ENCODE peak calls at places on chromosomes 12 and 14, in four cellular contexts. A is HepG2, N is K562, R is GM12878. U is an unnamed sample.
A peak's percentile ranks its signal among the peaks of the same experiment; 100 is the strongest.

GRCh38 chr12:24222968-24223367 is 273.5 kb upstream of the SOX5 start:
- DNase-seq in N (no peak), R (no peak), A (no peak), U (no peak)

GRCh38 chr14:68363841-68364711 is 428.8 kb downstream of the ZFP36L1 start:
- DNase-seq in A (peak; percentile 44), N (no peak), R (no peak), U (peak; percentile 68)

GRCh38 chr14:81219821-81220487 is 805 bp downstream of the GTF2A1 start:
- DNase-seq in A (peak; percentile 6), R (no peak), N (peak; percentile 49), U (peak; percentile 30)

GRCh38 chr14:99238234-99238633 is 33.8 kb downstream of the BCL11B start:
- DNase-seq in N (no peak), A (no peak), R (no peak), U (no peak)

GRCh38 chr12:2395352-2395977 is 342.7 kb downstream of the CACNA1C start:
- DNase-seq in A (peak; percentile 29), R (no peak), N (peak; percentile 70), U (peak; percentile 85)

GRCh38 chr12:88420460-88420859 is 159.8 kb downstream of the KITLG start:
- DNase-seq in R (no peak), A (no peak), N (no peak), U (no peak)

GRCh38 chr12:51970904-51971646 is 19.6 kb downstream of the ACVR1B start:
- DNase-seq in R (peak; percentile 93), N (peak; percentile 59), A (peak; percentile 45), U (peak; percentile 63)

GRCh38 chr14:49945448-49946319 is 52.8 kb downstream of the ARF6 start:
- DNase-seq in N (no peak), A (no peak), R (no peak), U (no peak)

GRCh38 chr14:41568979-41569378 is 37.7 kb upstream of the LRFN5 start:
- DNase-seq in N (no peak), A (no peak), R (no peak), U (no peak)

GRCh38 chr12:98355933-98356332 is 159.5 kb upstream of the TMPO start:
- DNase-seq in R (no peak), A (no peak), N (no peak), U (no peak)

GRCh38 chr12:57006809-57007475 is 596 bp upstream of the ZBTB39 start:
- DNase-seq in R (no peak), N (no peak), A (no peak), U (no peak)

GRCh38 chr14:99753225-99754140 is 39.7 kb upstream of the EML1 start:
- DNase-seq in R (no peak), N (no peak), A (no peak), U (peak; percentile 38)

GRCh38 chr12:132260721-132261120 is 68.7 kb downstream of the GALNT9 start:
- DNase-seq in N (no peak), A (no peak), R (no peak), U (no peak)

GRCh38 chr12:115257791-115258190 is 573.8 kb upstream of the TBX3 start:
- DNase-seq in R (no peak), A (no peak), N (no peak), U (no peak)

GRCh38 chr14:22433059-22433458 is 156.0 kb downstream of the DAD1 start:
- DNase-seq in N (no peak), R (no peak), A (no peak), U (no peak)

GRCh38 chr14:91378945-91379932 is 38.4 kb downstream of the CCDC88C start:
- DNase-seq in A (peak; percentile 58), N (no peak), R (no peak), U (no peak)

GRCh38 chr12:116397148-116397547 is 119.7 kb upstream of the MED13L start:
- DNase-seq in A (no peak), R (no peak), N (no peak), U (no peak)

GRCh38 chr12:127501916-127502315 is 765.1 kb upstream of the TMEM132C start:
- DNase-seq in R (no peak), A (no peak), N (no peak), U (no peak)

GRCh38 chr12:57525615-57526383 is 3.2 kb downstream of the MBD6 start:
- DNase-seq in R (no peak), N (no peak), A (no peak), U (no peak)

GRCh38 chr12:124906606-124907261 is 7.7 kb downstream of the UBC start:
- DNase-seq in R (peak; percentile 87), N (peak; percentile 67), A (peak; percentile 93), U (peak; percentile 92)

GRCh38 chr12:30822385-30823139 is 67.8 kb upstream of the CAPRIN2 start:
- DNase-seq in R (no peak), A (no peak), N (no peak), U (peak; percentile 68)

GRCh38 chr12:132075026-132075713 is 68.9 kb downstream of the DDX51 start:
- DNase-seq in A (no peak), R (no peak), N (no peak), U (peak; percentile 51)

GRCh38 chr12:25994901-25995625 is 36.6 kb downstream of the RASSF8 start:
- DNase-seq in A (no peak), R (no peak), N (no peak), U (no peak)

GRCh38 chr12:93879476-93880376 is 202.6 kb downstream of the CRADD start:
- DNase-seq in N (no peak), R (no peak), A (no peak), U (no peak)

GRCh38 chr14:40240456-40240855 is 808.2 kb upstream of the FBXO33 start:
- DNase-seq in A (no peak), N (no peak), R (no peak), U (no peak)

GRCh38 chr14:65937804-65938316 is 525.3 kb downstream of the FUT8 start:
- DNase-seq in N (no peak), A (no peak), R (no peak), U (no peak)

GRCh38 chr12:106358410-106359241 is 1.1 kb downstream of the POLR3B start:
- DNase-seq in A (peak; percentile 78), R (no peak), N (peak; percentile 70), U (no peak)

GRCh38 chr12:78698747-78699146 is 165.8 kb upstream of the SYT1 start:
- DNase-seq in A (no peak), N (no peak), R (no peak), U (no peak)

GRCh38 chr12:91104812-91105466 is 6.4 kb downstream of the LUM start:
- DNase-seq in N (no peak), R (no peak), A (no peak), U (no peak)

GRCh38 chr14:24095196-24096068 is 1.3 kb downstream of the PCK2 start:
- DNase-seq in R (peak; percentile 92), A (peak; percentile 100), N (peak; percentile 77), U (peak; percentile 71)

GRCh38 chr12:124174406-124174805 is 120.5 kb upstream of the RFLNA start:
- DNase-seq in N (no peak), A (no peak), R (no peak), U (no peak)

GRCh38 chr12:76611533-76611932 is 52.0 kb upstream of the OSBPL8 start:
- DNase-seq in A (no peak), N (no peak), R (no peak), U (no peak)

GRCh38 chr14:103683139-103683538 is 32.1 kb downstream of the XRCC3 start:
- DNase-seq in R (no peak), N (no peak), A (no peak), U (no peak)

GRCh38 chr12:4307593-4308333 is 13.2 kb upstream of the TIGAR start:
- DNase-seq in A (peak; percentile 79), R (no peak), N (peak; percentile 21), U (peak; percentile 86)

GRCh38 chr12:70828391-70828790 is 92.1 kb downstream of the PTPRR start:
- DNase-seq in R (no peak), A (no peak), N (no peak), U (no peak)

GRCh38 chr14:38405851-38406630 is 150.1 kb upstream of the CLEC14A start:
- DNase-seq in N (no peak), R (no peak), A (no peak), U (peak; percentile 12)

GRCh38 chr12:131828671-131829350 is 618 bp downstream of the MMP17 start:
- DNase-seq in A (no peak), N (peak; percentile 52), R (no peak), U (no peak)

DNA sequence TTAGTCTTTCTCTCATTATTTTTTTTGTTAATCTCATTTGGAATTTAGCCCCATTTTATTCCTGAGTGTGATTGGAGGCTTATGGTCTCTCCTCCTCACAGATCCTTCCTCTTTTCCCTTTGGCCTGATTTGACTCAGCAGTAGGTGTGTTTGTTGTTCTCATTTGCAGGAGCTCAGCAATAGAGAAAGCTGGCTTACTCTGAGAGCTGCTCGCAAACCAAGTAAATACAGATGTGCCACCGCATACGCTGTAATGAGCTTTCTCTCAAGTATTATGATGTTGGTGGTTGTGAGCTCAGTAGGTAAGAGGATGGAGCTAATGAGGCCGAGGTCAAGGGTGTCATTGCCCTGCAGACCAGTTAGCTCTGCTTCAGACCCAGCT is 206.5 kb downstream of the ETV6 start:
- DNase-seq in A (no peak), N (no peak), R (no peak), U (no peak)
- TF ChIP-seq CBFB in A (no peak), N (no peak), R (no peak), U (no peak)

GRCh38 chr14:105502446-105503295 is 11.6 kb downstream of the TEDC1 start:
- DNase-seq in N (no peak), A (no peak), R (no peak), U (no peak)
- TF ChIP-seq CBFB in N (no peak), A (no peak), R (no peak), U (no peak)

GRCh38 chr12:104054681-104055346 is 4.8 kb upstream of the GLT8D2 start:
- DNase-seq in A (no peak), R (no peak), N (no peak), U (no peak)
- TF ChIP-seq CBFB in A (no peak), R (no peak), N (no peak), U (no peak)

GRCh38 chr12:12722351-12723146 is 5.4 kb downstream of the CDKN1B start:
- DNase-seq in N (no peak), A (no peak), R (no peak), U (no peak)
- TF ChIP-seq CBFB in N (no peak), A (no peak), R (peak; percentile 24), U (no peak)

U was measured in WTC11.